ENCODE peak calls at places on chromosomes 16 and 17, in five cellular contexts. One of them, this sample, is unnamed. For H3K4me1, the result is how much of the 10 kb centered on the place peaks cover.

GRCh38 chr16:49970818-49971431 is 54.1 kb upstream of the CNEP1R1 start:
- DNase-seq in suprapubic skin: no peak
- DNase-seq in thyroid gland: no peak
- DNase-seq in neuronal stem cell: no peak
- DNase-seq in spleen: no peak
- DNase-seq in this sample: no peak

GRCh38 chr16:19213885-19214284 is 45.8 kb downstream of the SYT17 start:
- DNase-seq in neuronal stem cell: no peak
- DNase-seq in spleen: no peak
- DNase-seq in suprapubic skin: no peak
- DNase-seq in thyroid gland: no peak
- DNase-seq in this sample: no peak

GRCh38 chr16:89602273-89602951 is 11.0 kb upstream of the DPEP1 start:
- DNase-seq in thyroid gland: peak
- DNase-seq in suprapubic skin: no peak
- DNase-seq in spleen: no peak
- DNase-seq in neuronal stem cell: peak
- DNase-seq in this sample: peak

GRCh38 chr17:71208111-71208704 is 912.6 kb upstream of the SOX9 start:
- DNase-seq in thyroid gland: no peak
- DNase-seq in neuronal stem cell: no peak
- DNase-seq in spleen: no peak
- DNase-seq in suprapubic skin: no peak
- DNase-seq in this sample: no peak

GRCh38 chr16:56513972-56514371 is 5.9 kb downstream of the BBS2 start:
- DNase-seq in suprapubic skin: no peak
- DNase-seq in spleen: no peak
- DNase-seq in neuronal stem cell: no peak
- DNase-seq in thyroid gland: peak
- DNase-seq in this sample: peak

GRCh38 chr16:83781-84615 is 6.0 kb downstream of the MPG start:
- DNase-seq in neuronal stem cell: no peak
- DNase-seq in spleen: no peak
- DNase-seq in thyroid gland: peak
- DNase-seq in suprapubic skin: no peak
- DNase-seq in this sample: no peak

GRCh38 chr16:30183236-30183960 is at the start of gene CORO1A:
- DNase-seq in suprapubic skin: peak
- DNase-seq in thyroid gland: peak
- DNase-seq in neuronal stem cell: peak
- DNase-seq in spleen: peak
- DNase-seq in this sample: peak

GRCh38 chr17:77266891-77267341 is 126.1 kb downstream of the SEC14L1 start:
- DNase-seq in neuronal stem cell: no peak
- DNase-seq in spleen: no peak
- DNase-seq in suprapubic skin: no peak
- DNase-seq in thyroid gland: no peak
- DNase-seq in this sample: no peak

GRCh38 chr17:45780921-45781320 is 3.2 kb upstream of the CRHR1 start:
- DNase-seq in neuronal stem cell: no peak
- DNase-seq in suprapubic skin: no peak
- DNase-seq in thyroid gland: no peak
- DNase-seq in spleen: no peak
- DNase-seq in this sample: no peak

GRCh38 chr16:88995746-88996535 is 18.9 kb upstream of the CBFA2T3 start:
- DNase-seq in spleen: no peak
- DNase-seq in thyroid gland: no peak
- DNase-seq in neuronal stem cell: no peak
- DNase-seq in suprapubic skin: no peak
- DNase-seq in this sample: no peak

GRCh38 chr17:8724451-8724850 is 20.2 kb downstream of the CCDC42 start:
- DNase-seq in neuronal stem cell: no peak
- DNase-seq in thyroid gland: no peak
- DNase-seq in suprapubic skin: no peak
- DNase-seq in spleen: no peak
- DNase-seq in this sample: no peak

GRCh38 chr16:56793504-56793903 is 63.6 kb downstream of the NUP93 start:
- DNase-seq in suprapubic skin: no peak
- DNase-seq in spleen: no peak
- DNase-seq in thyroid gland: peak
- DNase-seq in neuronal stem cell: no peak
- DNase-seq in this sample: no peak

GRCh38 chr16:63904930-63905329 is 1216.9 kb downstream of the CDH11 start:
- DNase-seq in neuronal stem cell: no peak
- DNase-seq in spleen: peak
- DNase-seq in thyroid gland: no peak
- DNase-seq in suprapubic skin: no peak
- DNase-seq in this sample: no peak

GRCh38 chr16:30615358-30616076 is 5.3 kb upstream of the ZNF689 start:
- DNase-seq in suprapubic skin: no peak
- DNase-seq in neuronal stem cell: peak
- DNase-seq in spleen: peak
- DNase-seq in thyroid gland: no peak
- DNase-seq in this sample: peak

GRCh38 chr17:48960834-48961515 is 7.4 kb downstream of the GIP start:
- DNase-seq in spleen: no peak
- DNase-seq in suprapubic skin: no peak
- DNase-seq in thyroid gland: no peak
- DNase-seq in neuronal stem cell: no peak
- DNase-seq in this sample: no peak

GRCh38 chr16:30941600-30942420 is 7.1 kb upstream of the ORAI3 start:
- DNase-seq in thyroid gland: peak
- DNase-seq in suprapubic skin: no peak
- DNase-seq in neuronal stem cell: peak
- DNase-seq in spleen: peak
- DNase-seq in this sample: peak

DNA sequence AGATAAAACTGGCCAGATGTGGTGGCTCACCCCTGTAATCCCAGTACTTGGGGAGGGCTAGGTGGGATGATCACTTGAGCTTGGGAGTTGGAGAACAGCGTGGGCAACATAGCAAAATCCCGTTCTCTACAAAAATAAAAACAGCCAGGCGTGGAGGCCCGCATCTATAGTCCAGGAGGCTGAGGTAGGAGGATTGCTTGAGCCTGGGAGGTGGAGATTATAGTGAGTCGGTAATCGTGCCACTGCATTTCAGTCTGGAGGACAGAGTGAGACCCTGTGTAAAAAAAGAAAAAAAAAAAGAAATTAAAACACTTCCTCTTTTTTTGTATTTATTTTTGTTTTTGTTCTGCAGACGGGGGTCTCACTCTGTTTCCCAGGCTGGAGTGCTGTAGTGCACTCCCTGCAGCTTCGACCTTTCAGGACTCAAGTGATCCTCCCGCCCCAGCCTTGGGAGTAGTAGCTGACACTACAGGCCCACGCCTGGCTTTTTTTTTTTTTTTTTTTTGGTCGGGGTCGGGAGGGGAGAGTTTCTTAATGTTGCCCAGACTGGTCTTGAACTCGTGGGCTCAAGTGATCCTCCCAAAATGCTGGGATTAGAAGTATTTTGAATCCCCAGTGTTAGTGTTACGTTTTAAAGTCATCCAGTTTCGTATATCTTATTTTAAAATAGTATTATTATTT is 1.5 kb downstream of the IST1 start:
- DNase-seq in spleen: no peak
- DNase-seq in thyroid gland: no peak
- DNase-seq in suprapubic skin: no peak
- DNase-seq in neuronal stem cell: no peak
- DNase-seq in this sample: no peak
- H3K4me1 ChIP-seq in spleen: half or more
- H3K4me1 ChIP-seq in thyroid gland: under half
- H3K4me1 ChIP-seq in suprapubic skin: under half
- H3K4me1 ChIP-seq in neuronal stem cell: under half
- H3K4me1 ChIP-seq in this sample: under half

DNA sequence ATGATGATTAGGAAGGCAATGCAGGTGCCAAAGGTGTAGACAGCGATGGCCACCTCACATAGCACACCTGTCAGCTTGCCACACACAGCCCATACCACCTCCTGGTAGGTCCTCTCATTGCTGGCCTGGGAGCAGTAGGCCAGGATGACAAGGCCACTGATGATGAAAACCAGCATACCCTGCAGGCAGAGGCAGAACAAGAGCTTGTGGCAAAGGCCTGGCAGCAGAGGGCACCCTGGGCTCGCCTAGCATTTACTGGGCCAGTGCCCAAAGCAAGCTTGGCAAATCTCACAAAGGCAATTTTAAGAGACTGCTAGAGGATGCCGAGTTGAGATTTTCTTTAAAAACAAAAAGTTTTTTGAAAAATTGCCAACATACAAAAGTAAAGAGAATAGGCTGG is 5.9 kb downstream of the SLC38A7 start:
- DNase-seq in thyroid gland: peak
- DNase-seq in neuronal stem cell: no peak
- DNase-seq in spleen: no peak
- DNase-seq in suprapubic skin: no peak
- DNase-seq in this sample: no peak
- H3K4me1 ChIP-seq in thyroid gland: under half
- H3K4me1 ChIP-seq in neuronal stem cell: under half
- H3K4me1 ChIP-seq in spleen: under half
- H3K4me1 ChIP-seq in suprapubic skin: under half
- H3K4me1 ChIP-seq in this sample: under half

GRCh38 chr17:27576429-27577123 is 54.4 kb upstream of the LGALS9 start:
- DNase-seq in spleen: no peak
- DNase-seq in neuronal stem cell: no peak
- DNase-seq in thyroid gland: peak
- DNase-seq in suprapubic skin: no peak
- DNase-seq in this sample: no peak
- H3K4me1 ChIP-seq in spleen: under half
- H3K4me1 ChIP-seq in neuronal stem cell: under half
- H3K4me1 ChIP-seq in thyroid gland: half or more
- H3K4me1 ChIP-seq in suprapubic skin: under half
- H3K4me1 ChIP-seq in this sample: under half

DNA sequence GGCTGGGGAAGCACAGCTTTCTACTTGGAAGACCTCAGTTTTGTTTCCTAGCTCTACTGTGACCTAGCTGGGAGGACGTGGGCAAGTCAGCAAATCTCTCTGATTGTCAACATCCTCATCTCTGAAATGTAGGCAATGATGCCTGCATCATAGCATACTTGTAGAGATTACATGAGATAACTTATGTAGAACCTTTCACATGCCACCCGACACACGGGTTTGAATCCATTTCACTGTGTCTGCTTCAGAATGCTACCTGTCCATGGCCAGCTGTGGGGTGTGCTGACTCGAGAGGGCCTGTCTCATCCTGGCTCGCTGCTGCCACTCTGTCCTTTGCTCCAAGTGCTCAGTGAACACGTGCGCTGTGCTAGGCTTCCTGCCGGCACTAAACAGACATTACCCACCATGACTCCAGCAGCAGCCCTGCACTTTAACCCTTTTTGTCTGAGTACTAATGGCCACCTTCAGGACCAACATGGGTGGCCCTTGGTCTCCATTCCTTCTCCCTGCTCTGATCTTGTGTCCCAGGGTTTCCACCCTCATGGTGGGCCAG is 7.4 kb downstream of the ADAP2 start:
- DNase-seq in suprapubic skin: no peak
- DNase-seq in spleen: no peak
- DNase-seq in neuronal stem cell: no peak
- DNase-seq in thyroid gland: no peak
- DNase-seq in this sample: no peak
- H3K4me1 ChIP-seq in suprapubic skin: under half
- H3K4me1 ChIP-seq in spleen: under half
- H3K4me1 ChIP-seq in neuronal stem cell: under half
- H3K4me1 ChIP-seq in thyroid gland: under half
- H3K4me1 ChIP-seq in this sample: under half

DNA sequence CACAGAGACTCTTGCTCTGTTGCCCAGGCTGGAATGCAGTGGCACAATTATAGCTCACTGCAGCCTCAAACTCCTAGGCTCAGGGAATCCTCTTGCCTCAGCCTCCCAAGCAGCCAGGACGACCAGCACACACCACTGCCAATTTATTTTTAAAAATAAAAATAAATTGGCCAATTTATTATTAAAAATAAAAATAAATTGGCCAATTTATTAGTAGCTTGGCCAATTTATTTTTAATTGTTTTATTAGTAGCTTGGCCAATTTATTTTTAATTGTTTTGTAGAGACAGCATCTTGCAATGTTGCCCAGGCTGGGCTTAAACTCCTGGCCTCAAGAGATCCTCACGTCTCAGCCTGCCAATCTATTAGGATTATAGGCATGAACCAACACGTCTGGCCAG is 184.3 kb downstream of the FTO start:
- DNase-seq in neuronal stem cell: no peak
- DNase-seq in spleen: no peak
- DNase-seq in thyroid gland: no peak
- DNase-seq in suprapubic skin: no peak
- DNase-seq in this sample: no peak
- H3K4me1 ChIP-seq in neuronal stem cell: under half
- H3K4me1 ChIP-seq in spleen: under half
- H3K4me1 ChIP-seq in thyroid gland: under half
- H3K4me1 ChIP-seq in suprapubic skin: under half
- H3K4me1 ChIP-seq in this sample: under half

DNA sequence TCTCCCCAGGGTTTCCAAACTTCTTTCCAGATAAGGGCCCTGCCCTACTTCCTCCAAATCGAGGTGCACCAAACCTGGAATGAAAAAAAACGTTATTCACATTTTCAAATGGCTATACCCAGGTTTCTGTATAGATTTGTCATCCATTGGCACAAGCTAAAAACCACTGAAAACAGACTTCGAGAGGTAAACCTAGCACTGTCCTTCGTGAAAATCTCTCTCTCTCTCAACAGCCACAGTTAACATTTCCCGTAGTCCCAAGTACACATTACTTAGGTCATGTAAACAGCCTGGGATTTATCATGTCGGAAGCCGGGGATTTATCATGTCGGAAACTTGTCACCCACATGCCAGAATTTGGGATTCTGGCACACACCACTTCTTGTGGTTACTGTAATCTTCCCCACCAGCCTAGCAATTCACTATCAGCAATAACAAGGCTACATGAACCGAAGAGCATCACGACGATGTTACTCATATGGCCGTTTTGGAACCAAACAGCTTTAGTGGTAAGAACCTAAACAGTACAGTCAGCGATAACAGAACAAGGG is 1.2 kb downstream of the DDX5 start:
- DNase-seq in thyroid gland: no peak
- DNase-seq in suprapubic skin: no peak
- DNase-seq in spleen: no peak
- DNase-seq in neuronal stem cell: no peak
- DNase-seq in this sample: no peak
- H3K4me1 ChIP-seq in thyroid gland: under half
- H3K4me1 ChIP-seq in suprapubic skin: half or more
- H3K4me1 ChIP-seq in spleen: half or more
- H3K4me1 ChIP-seq in neuronal stem cell: under half
- H3K4me1 ChIP-seq in this sample: under half

GRCh38 chr17:38750044-38750311 is 1.8 kb upstream of the PCGF2 start:
- DNase-seq in spleen: no peak
- DNase-seq in thyroid gland: no peak
- DNase-seq in suprapubic skin: no peak
- DNase-seq in neuronal stem cell: no peak
- DNase-seq in this sample: no peak

GRCh38 chr17:38750312-38751121 is 2.0 kb upstream of the PSMB3 start:
- DNase-seq in spleen: peak
- DNase-seq in suprapubic skin: no peak
- DNase-seq in thyroid gland: peak
- DNase-seq in neuronal stem cell: peak
- DNase-seq in this sample: no peak

GRCh38 chr17:38748329-38749221 is at the start of gene PCGF2:
- DNase-seq in neuronal stem cell: peak
- DNase-seq in suprapubic skin: peak
- DNase-seq in thyroid gland: peak
- DNase-seq in spleen: peak
- DNase-seq in this sample: no peak

GRCh38 chr17:38747385-38748328 is 479 bp downstream of the PCGF2 start:
- DNase-seq in thyroid gland: peak
- DNase-seq in neuronal stem cell: peak
- DNase-seq in suprapubic skin: no peak
- DNase-seq in spleen: no peak
- DNase-seq in this sample: no peak

GRCh38 chr17:38749222-38750043 is 1.3 kb upstream of the PCGF2 start:
- DNase-seq in spleen: peak
- DNase-seq in neuronal stem cell: peak
- DNase-seq in thyroid gland: peak
- DNase-seq in suprapubic skin: peak
- DNase-seq in this sample: no peak
- H3K4me1 ChIP-seq in spleen: half or more
- H3K4me1 ChIP-seq in neuronal stem cell: under half
- H3K4me1 ChIP-seq in thyroid gland: under half
- H3K4me1 ChIP-seq in suprapubic skin: half or more
- H3K4me1 ChIP-seq in this sample: half or more